ENCODE peak calls at places on chromosomes 7 and 10, in four cellular contexts. One of them, this sample, is unnamed.

GRCh38 chr10:3485287-3485686 is 299.7 kb downstream of the KLF6 start:
- DNase-seq in neural progenitor cell: no peak
- DNase-seq in astrocyte of the spinal cord: no peak
- DNase-seq in IMR-90: no peak
- DNase-seq in this sample: no peak

GRCh38 chr10:5942471-5942870 is 34.9 kb downstream of the IL15RA start:
- DNase-seq in neural progenitor cell: no peak
- DNase-seq in astrocyte of the spinal cord: no peak
- DNase-seq in IMR-90: no peak
- DNase-seq in this sample: no peak

GRCh38 chr10:4684434-4684833 is 141.6 kb upstream of the AKR1E2 start:
- DNase-seq in neural progenitor cell: no peak
- DNase-seq in astrocyte of the spinal cord: no peak
- DNase-seq in IMR-90: peak
- DNase-seq in this sample: peak

GRCh38 chr10:87706731-87707130 is 47.1 kb downstream of the PAPSS2 start:
- DNase-seq in neural progenitor cell: no peak
- DNase-seq in astrocyte of the spinal cord: peak
- DNase-seq in IMR-90: peak
- DNase-seq in this sample: peak

GRCh38 chr10:81034376-81034775 is 496.7 kb downstream of the SH2D4B start:
- DNase-seq in neural progenitor cell: no peak
- DNase-seq in astrocyte of the spinal cord: no peak
- DNase-seq in IMR-90: no peak
- DNase-seq in this sample: no peak

GRCh38 chr10:122352817-122353525 is 21.5 kb upstream of the PLEKHA1 start:
- DNase-seq in neural progenitor cell: no peak
- DNase-seq in astrocyte of the spinal cord: no peak
- DNase-seq in IMR-90: no peak
- DNase-seq in this sample: no peak

GRCh38 chr7:110830778-110831177 is 260.1 kb upstream of the LRRN3 start:
- DNase-seq in neural progenitor cell: no peak
- DNase-seq in astrocyte of the spinal cord: no peak
- DNase-seq in IMR-90: no peak
- DNase-seq in this sample: no peak

GRCh38 chr7:19016140-19016539 is 101.3 kb downstream of the TWIST1 start:
- DNase-seq in neural progenitor cell: no peak
- DNase-seq in astrocyte of the spinal cord: peak
- DNase-seq in IMR-90: peak
- DNase-seq in this sample: peak

GRCh38 chr7:70325509-70326101 is 727.3 kb downstream of the AUTS2 start:
- DNase-seq in neural progenitor cell: no peak
- DNase-seq in astrocyte of the spinal cord: peak
- DNase-seq in IMR-90: peak
- DNase-seq in this sample: no peak

GRCh38 chr10:86663576-86664369 is 4.5 kb upstream of the LDB3 start:
- DNase-seq in neural progenitor cell: no peak
- DNase-seq in astrocyte of the spinal cord: no peak
- DNase-seq in IMR-90: no peak
- DNase-seq in this sample: no peak

DNA sequence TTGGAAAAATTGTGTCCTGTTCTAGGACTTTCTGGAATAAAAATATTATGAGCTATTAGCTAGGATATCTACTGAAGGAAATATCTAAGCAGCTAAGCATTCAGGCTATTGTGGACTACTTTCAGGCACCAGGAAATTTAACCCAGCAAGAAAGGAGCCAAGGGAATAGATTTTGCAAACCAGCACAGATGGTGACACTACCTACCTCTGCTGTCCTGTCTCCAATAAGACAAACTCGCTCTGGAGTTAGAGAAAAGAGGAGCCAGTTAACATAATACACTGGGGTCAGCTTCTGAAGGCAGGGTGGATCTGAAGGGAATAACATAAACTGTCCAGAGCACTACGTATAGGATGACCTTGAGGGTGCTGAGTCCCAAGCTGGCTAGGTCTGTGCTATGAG is 223.7 kb upstream of the PRSS58 start:
- DNase-seq in neural progenitor cell: peak
- DNase-seq in astrocyte of the spinal cord: peak
- DNase-seq in IMR-90: peak
- DNase-seq in this sample: peak
- TF ChIP-seq CTCF in neural progenitor cell: peak
- TF ChIP-seq CTCF in astrocyte of the spinal cord: peak
- TF ChIP-seq CTCF in IMR-90: peak
- TF ChIP-seq CTCF in this sample: peak

DNA sequence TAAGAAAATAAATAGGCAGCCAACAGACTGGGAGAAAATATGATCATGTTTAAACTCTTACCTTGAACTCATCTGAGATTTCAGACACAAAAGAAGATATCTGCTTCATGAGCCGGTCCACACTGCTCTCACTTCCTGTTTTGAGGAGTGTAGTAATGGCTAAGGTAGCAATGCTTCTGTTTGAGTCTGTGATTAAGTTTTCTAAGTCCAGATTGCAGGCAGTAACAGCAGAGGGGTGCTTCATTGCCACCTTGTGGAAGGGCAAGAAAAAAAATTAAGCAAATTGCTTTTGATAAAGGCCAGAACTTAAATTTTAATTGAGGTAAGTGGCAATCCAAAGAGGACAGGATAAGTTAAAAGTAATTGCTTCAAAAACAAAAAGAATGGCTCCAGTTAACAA is 69.1 kb downstream of the MEST start:
- DNase-seq in neural progenitor cell: no peak
- DNase-seq in astrocyte of the spinal cord: peak
- DNase-seq in IMR-90: peak
- DNase-seq in this sample: peak
- TF ChIP-seq CTCF in neural progenitor cell: peak
- TF ChIP-seq CTCF in astrocyte of the spinal cord: no peak
- TF ChIP-seq CTCF in IMR-90: peak
- TF ChIP-seq CTCF in this sample: peak

GRCh38 chr10:71429929-71430328 is 33.2 kb downstream of the CDH23 start:
- DNase-seq in neural progenitor cell: peak
- DNase-seq in astrocyte of the spinal cord: no peak
- DNase-seq in IMR-90: no peak
- DNase-seq in this sample: no peak

GRCh38 chr10:71429304-71429703 is 32.6 kb downstream of the CDH23 start:
- DNase-seq in neural progenitor cell: no peak
- DNase-seq in astrocyte of the spinal cord: no peak
- DNase-seq in IMR-90: no peak
- DNase-seq in this sample: no peak

GRCh38 chr10:71424496-71425194 is 27.9 kb downstream of the CDH23 start:
- DNase-seq in neural progenitor cell: no peak
- DNase-seq in astrocyte of the spinal cord: no peak
- DNase-seq in IMR-90: no peak
- DNase-seq in this sample: no peak

GRCh38 chr10:71426058-71426605 is 29.4 kb downstream of the CDH23 start:
- DNase-seq in neural progenitor cell: no peak
- DNase-seq in astrocyte of the spinal cord: no peak
- DNase-seq in IMR-90: no peak
- DNase-seq in this sample: no peak

GRCh38 chr10:71427246-71427645 is 30.5 kb downstream of the CDH23 start:
- DNase-seq in neural progenitor cell: no peak
- DNase-seq in astrocyte of the spinal cord: no peak
- DNase-seq in IMR-90: no peak
- DNase-seq in this sample: no peak
- TF ChIP-seq CTCF in neural progenitor cell: no peak
- TF ChIP-seq CTCF in astrocyte of the spinal cord: no peak
- TF ChIP-seq CTCF in IMR-90: no peak
- TF ChIP-seq CTCF in this sample: no peak

DNA sequence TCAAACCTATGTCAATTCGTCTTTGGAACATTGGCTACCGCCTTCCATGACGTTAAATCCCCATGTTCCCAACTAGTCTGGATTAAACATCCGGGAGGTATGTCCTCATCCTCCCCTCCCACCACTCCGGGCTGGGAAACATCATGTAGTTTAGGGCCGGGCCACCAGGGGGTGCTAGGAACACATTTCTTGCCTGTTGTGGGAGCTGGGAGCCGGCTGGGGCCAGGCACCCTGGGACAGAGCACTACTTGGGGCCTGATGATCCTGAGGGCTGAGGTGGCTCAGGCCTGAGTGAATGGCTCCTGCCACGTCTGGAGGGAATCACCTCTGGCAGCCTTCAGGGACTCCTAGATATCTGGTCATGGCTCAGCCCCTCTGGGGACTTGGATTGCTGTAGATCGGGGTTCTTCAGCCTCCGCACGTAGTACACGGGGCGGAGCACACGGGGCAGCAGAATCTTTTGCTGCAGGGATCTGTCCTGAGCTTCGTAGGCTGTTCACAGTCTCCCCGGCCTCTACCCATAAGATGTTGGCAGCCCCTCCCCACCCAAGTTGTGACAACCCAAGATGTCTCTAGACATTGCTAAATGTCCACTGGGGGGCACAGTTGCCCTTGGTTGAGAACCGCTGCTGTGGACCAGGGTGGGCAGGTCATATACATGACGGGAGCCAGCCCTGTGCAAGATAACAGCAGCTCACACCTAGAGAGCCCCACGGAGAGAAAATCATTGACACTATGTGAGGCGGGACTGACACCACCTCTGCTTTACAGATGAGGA is 141.2 kb upstream of the ZNF716 start:
- DNase-seq in neural progenitor cell: no peak
- DNase-seq in astrocyte of the spinal cord: no peak
- DNase-seq in IMR-90: no peak
- DNase-seq in this sample: no peak
- TF ChIP-seq CTCF in neural progenitor cell: no peak
- TF ChIP-seq CTCF in astrocyte of the spinal cord: peak
- TF ChIP-seq CTCF in IMR-90: no peak
- TF ChIP-seq CTCF in this sample: peak

GRCh38 chr10:75096749-75097148 is 14.7 kb upstream of the SAMD8 start:
- DNase-seq in neural progenitor cell: no peak
- DNase-seq in astrocyte of the spinal cord: no peak
- DNase-seq in IMR-90: no peak
- DNase-seq in this sample: no peak

GRCh38 chr10:75098902-75099673 is 12.4 kb upstream of the SAMD8 start:
- DNase-seq in neural progenitor cell: no peak
- DNase-seq in astrocyte of the spinal cord: no peak
- DNase-seq in IMR-90: no peak
- DNase-seq in this sample: no peak

GRCh38 chr10:75095631-75096030 is 15.8 kb upstream of the SAMD8 start:
- DNase-seq in neural progenitor cell: no peak
- DNase-seq in astrocyte of the spinal cord: no peak
- DNase-seq in IMR-90: no peak
- DNase-seq in this sample: no peak

GRCh38 chr10:75099952-75100763 is 11.3 kb upstream of the SAMD8 start:
- DNase-seq in neural progenitor cell: peak
- DNase-seq in astrocyte of the spinal cord: peak
- DNase-seq in IMR-90: peak
- DNase-seq in this sample: peak

GRCh38 chr10:75097666-75098285 is 13.7 kb upstream of the SAMD8 start:
- DNase-seq in neural progenitor cell: peak
- DNase-seq in astrocyte of the spinal cord: peak
- DNase-seq in IMR-90: peak
- DNase-seq in this sample: no peak
- TF ChIP-seq CTCF in neural progenitor cell: peak
- TF ChIP-seq CTCF in astrocyte of the spinal cord: peak
- TF ChIP-seq CTCF in IMR-90: peak
- TF ChIP-seq CTCF in this sample: peak

This sample was measured in HFFc6.